ENCODE peak calls at places on chromosomes 5 and 9, in ten cellular contexts. One of them, this sample, is unnamed.

GRCh38 chr9:33466565-33467495 is 6.9 kb downstream of the NOL6 start:
- DNase-seq in NCI-H1092: peak
- DNase-seq in amygdala: no peak
- DNase-seq in body of pancreas: peak
- DNase-seq in stimulated activated CD8-positive, alpha-beta memory T cell treated with anti-CD3 and anti-CD28 coated beads, Interleukin-2, amount 100 ng/mL, for 48 hours: peak
- DNase-seq in WTC11: peak
- DNase-seq in astrocyte: no peak
- DNase-seq in NB4: peak
- DNase-seq in CD4-positive, alpha-beta T cell: peak
- DNase-seq in globus pallidus: no peak
- DNase-seq in this sample: no peak

GRCh38 chr5:98933446-98934072 is 4.8 kb upstream of the CHD1 start:
- DNase-seq in body of pancreas: peak
- DNase-seq in globus pallidus: peak
- DNase-seq in amygdala: no peak
- DNase-seq in WTC11: no peak
- DNase-seq in CD4-positive, alpha-beta T cell: no peak
- DNase-seq in stimulated activated CD8-positive, alpha-beta memory T cell treated with anti-CD3 and anti-CD28 coated beads, Interleukin-2, amount 100 ng/mL, for 48 hours: no peak
- DNase-seq in NCI-H1092: no peak
- DNase-seq in NB4: peak
- DNase-seq in astrocyte: no peak
- DNase-seq in this sample: no peak

GRCh38 chr5:83306572-83307241 is 164.8 kb upstream of the VCAN start:
- DNase-seq in body of pancreas: peak
- DNase-seq in stimulated activated CD8-positive, alpha-beta memory T cell treated with anti-CD3 and anti-CD28 coated beads, Interleukin-2, amount 100 ng/mL, for 48 hours: no peak
- DNase-seq in CD4-positive, alpha-beta T cell: no peak
- DNase-seq in globus pallidus: peak
- DNase-seq in WTC11: no peak
- DNase-seq in NB4: peak
- DNase-seq in astrocyte: peak
- DNase-seq in NCI-H1092: no peak
- DNase-seq in amygdala: no peak
- DNase-seq in this sample: no peak

GRCh38 chr9:126559296-126559695 is 54.4 kb upstream of the LMX1B start:
- DNase-seq in globus pallidus: no peak
- DNase-seq in astrocyte: no peak
- DNase-seq in amygdala: no peak
- DNase-seq in CD4-positive, alpha-beta T cell: no peak
- DNase-seq in WTC11: no peak
- DNase-seq in NB4: no peak
- DNase-seq in stimulated activated CD8-positive, alpha-beta memory T cell treated with anti-CD3 and anti-CD28 coated beads, Interleukin-2, amount 100 ng/mL, for 48 hours: no peak
- DNase-seq in body of pancreas: no peak
- DNase-seq in NCI-H1092: no peak
- DNase-seq in this sample: no peak

GRCh38 chr9:106445107-106445506 is 417.9 kb upstream of the ZNF462 start:
- DNase-seq in CD4-positive, alpha-beta T cell: no peak
- DNase-seq in NCI-H1092: no peak
- DNase-seq in astrocyte: no peak
- DNase-seq in body of pancreas: no peak
- DNase-seq in globus pallidus: no peak
- DNase-seq in WTC11: no peak
- DNase-seq in NB4: no peak
- DNase-seq in amygdala: no peak
- DNase-seq in stimulated activated CD8-positive, alpha-beta memory T cell treated with anti-CD3 and anti-CD28 coated beads, Interleukin-2, amount 100 ng/mL, for 48 hours: no peak
- DNase-seq in this sample: no peak

GRCh38 chr5:67021522-67022316 is 174.9 kb downstream of the CD180 start:
- DNase-seq in globus pallidus: no peak
- DNase-seq in body of pancreas: no peak
- DNase-seq in NCI-H1092: no peak
- DNase-seq in stimulated activated CD8-positive, alpha-beta memory T cell treated with anti-CD3 and anti-CD28 coated beads, Interleukin-2, amount 100 ng/mL, for 48 hours: no peak
- DNase-seq in amygdala: no peak
- DNase-seq in WTC11: no peak
- DNase-seq in astrocyte: peak
- DNase-seq in CD4-positive, alpha-beta T cell: no peak
- DNase-seq in NB4: no peak
- DNase-seq in this sample: no peak

GRCh38 chr5:42876375-42876844 is 64.7 kb upstream of the SELENOP start:
- DNase-seq in globus pallidus: no peak
- DNase-seq in body of pancreas: no peak
- DNase-seq in stimulated activated CD8-positive, alpha-beta memory T cell treated with anti-CD3 and anti-CD28 coated beads, Interleukin-2, amount 100 ng/mL, for 48 hours: no peak
- DNase-seq in astrocyte: no peak
- DNase-seq in amygdala: no peak
- DNase-seq in WTC11: no peak
- DNase-seq in NB4: peak
- DNase-seq in NCI-H1092: no peak
- DNase-seq in CD4-positive, alpha-beta T cell: no peak
- DNase-seq in this sample: no peak

GRCh38 chr5:78671609-78672008 is 23.0 kb upstream of the LHFPL2 start:
- DNase-seq in astrocyte: peak
- DNase-seq in body of pancreas: no peak
- DNase-seq in CD4-positive, alpha-beta T cell: no peak
- DNase-seq in NCI-H1092: no peak
- DNase-seq in WTC11: no peak
- DNase-seq in stimulated activated CD8-positive, alpha-beta memory T cell treated with anti-CD3 and anti-CD28 coated beads, Interleukin-2, amount 100 ng/mL, for 48 hours: no peak
- DNase-seq in NB4: no peak
- DNase-seq in globus pallidus: no peak
- DNase-seq in amygdala: no peak
- DNase-seq in this sample: no peak

GRCh38 chr9:37121881-37122280 is 1.5 kb downstream of the ZCCHC7 start:
- DNase-seq in astrocyte: no peak
- DNase-seq in WTC11: no peak
- DNase-seq in body of pancreas: no peak
- DNase-seq in amygdala: no peak
- DNase-seq in globus pallidus: no peak
- DNase-seq in CD4-positive, alpha-beta T cell: no peak
- DNase-seq in NCI-H1092: no peak
- DNase-seq in NB4: no peak
- DNase-seq in stimulated activated CD8-positive, alpha-beta memory T cell treated with anti-CD3 and anti-CD28 coated beads, Interleukin-2, amount 100 ng/mL, for 48 hours: no peak
- DNase-seq in this sample: no peak

GRCh38 chr5:110262754-110263153 is 463.7 kb downstream of the TMEM232 start:
- DNase-seq in astrocyte: peak
- DNase-seq in globus pallidus: no peak
- DNase-seq in NB4: no peak
- DNase-seq in NCI-H1092: no peak
- DNase-seq in WTC11: no peak
- DNase-seq in body of pancreas: peak
- DNase-seq in amygdala: no peak
- DNase-seq in CD4-positive, alpha-beta T cell: no peak
- DNase-seq in stimulated activated CD8-positive, alpha-beta memory T cell treated with anti-CD3 and anti-CD28 coated beads, Interleukin-2, amount 100 ng/mL, for 48 hours: no peak
- DNase-seq in this sample: no peak

GRCh38 chr9:70406446-70406862 is 8.0 kb downstream of the KLF9 start:
- DNase-seq in NCI-H1092: no peak
- DNase-seq in astrocyte: peak
- DNase-seq in stimulated activated CD8-positive, alpha-beta memory T cell treated with anti-CD3 and anti-CD28 coated beads, Interleukin-2, amount 100 ng/mL, for 48 hours: no peak
- DNase-seq in body of pancreas: no peak
- DNase-seq in WTC11: no peak
- DNase-seq in CD4-positive, alpha-beta T cell: no peak
- DNase-seq in NB4: peak
- DNase-seq in amygdala: peak
- DNase-seq in globus pallidus: peak
- DNase-seq in this sample: no peak

GRCh38 chr9:16832101-16832500 is 38.4 kb downstream of the BNC2 start:
- DNase-seq in stimulated activated CD8-positive, alpha-beta memory T cell treated with anti-CD3 and anti-CD28 coated beads, Interleukin-2, amount 100 ng/mL, for 48 hours: no peak
- DNase-seq in amygdala: no peak
- DNase-seq in globus pallidus: no peak
- DNase-seq in body of pancreas: no peak
- DNase-seq in WTC11: no peak
- DNase-seq in NB4: no peak
- DNase-seq in NCI-H1092: no peak
- DNase-seq in CD4-positive, alpha-beta T cell: no peak
- DNase-seq in astrocyte: no peak
- DNase-seq in this sample: no peak

GRCh38 chr9:27703591-27703990 is 130.3 kb upstream of the C9orf72 start:
- DNase-seq in WTC11: no peak
- DNase-seq in amygdala: no peak
- DNase-seq in NCI-H1092: no peak
- DNase-seq in CD4-positive, alpha-beta T cell: no peak
- DNase-seq in NB4: no peak
- DNase-seq in astrocyte: no peak
- DNase-seq in body of pancreas: no peak
- DNase-seq in globus pallidus: no peak
- DNase-seq in stimulated activated CD8-positive, alpha-beta memory T cell treated with anti-CD3 and anti-CD28 coated beads, Interleukin-2, amount 100 ng/mL, for 48 hours: no peak
- DNase-seq in this sample: no peak

GRCh38 chr5:2901096-2901495 is 149.6 kb upstream of the IRX2 start:
- DNase-seq in amygdala: no peak
- DNase-seq in WTC11: no peak
- DNase-seq in NCI-H1092: no peak
- DNase-seq in CD4-positive, alpha-beta T cell: no peak
- DNase-seq in body of pancreas: no peak
- DNase-seq in stimulated activated CD8-positive, alpha-beta memory T cell treated with anti-CD3 and anti-CD28 coated beads, Interleukin-2, amount 100 ng/mL, for 48 hours: no peak
- DNase-seq in astrocyte: no peak
- DNase-seq in globus pallidus: no peak
- DNase-seq in NB4: no peak
- DNase-seq in this sample: no peak

GRCh38 chr5:81969912-81970311 is 1.9 kb upstream of the ATG10 start:
- DNase-seq in WTC11: no peak
- DNase-seq in stimulated activated CD8-positive, alpha-beta memory T cell treated with anti-CD3 and anti-CD28 coated beads, Interleukin-2, amount 100 ng/mL, for 48 hours: no peak
- DNase-seq in amygdala: no peak
- DNase-seq in body of pancreas: no peak
- DNase-seq in CD4-positive, alpha-beta T cell: no peak
- DNase-seq in globus pallidus: no peak
- DNase-seq in NCI-H1092: no peak
- DNase-seq in astrocyte: no peak
- DNase-seq in NB4: no peak
- DNase-seq in this sample: no peak

GRCh38 chr5:119269061-119269579 is 86.7 kb upstream of the TNFAIP8 start:
- DNase-seq in amygdala: no peak
- DNase-seq in WTC11: peak
- DNase-seq in globus pallidus: peak
- DNase-seq in NCI-H1092: no peak
- DNase-seq in CD4-positive, alpha-beta T cell: no peak
- DNase-seq in stimulated activated CD8-positive, alpha-beta memory T cell treated with anti-CD3 and anti-CD28 coated beads, Interleukin-2, amount 100 ng/mL, for 48 hours: no peak
- DNase-seq in body of pancreas: peak
- DNase-seq in astrocyte: peak
- DNase-seq in NB4: peak
- DNase-seq in this sample: peak

GRCh38 chr5:25544652-25545249 is 900.0 kb upstream of the CDH10 start:
- DNase-seq in WTC11: peak
- DNase-seq in NCI-H1092: peak
- DNase-seq in stimulated activated CD8-positive, alpha-beta memory T cell treated with anti-CD3 and anti-CD28 coated beads, Interleukin-2, amount 100 ng/mL, for 48 hours: no peak
- DNase-seq in CD4-positive, alpha-beta T cell: no peak
- DNase-seq in amygdala: no peak
- DNase-seq in NB4: peak
- DNase-seq in body of pancreas: peak
- DNase-seq in astrocyte: no peak
- DNase-seq in globus pallidus: peak
- DNase-seq in this sample: peak

GRCh38 chr5:13574634-13575033 is 369.9 kb downstream of the DNAH5 start:
- DNase-seq in globus pallidus: no peak
- DNase-seq in amygdala: no peak
- DNase-seq in NCI-H1092: no peak
- DNase-seq in astrocyte: peak
- DNase-seq in stimulated activated CD8-positive, alpha-beta memory T cell treated with anti-CD3 and anti-CD28 coated beads, Interleukin-2, amount 100 ng/mL, for 48 hours: no peak
- DNase-seq in body of pancreas: no peak
- DNase-seq in CD4-positive, alpha-beta T cell: no peak
- DNase-seq in NB4: no peak
- DNase-seq in WTC11: no peak
- DNase-seq in this sample: no peak

GRCh38 chr5:142474426-142474825 is 149.6 kb upstream of the SPRY4 start:
- DNase-seq in astrocyte: no peak
- DNase-seq in amygdala: no peak
- DNase-seq in stimulated activated CD8-positive, alpha-beta memory T cell treated with anti-CD3 and anti-CD28 coated beads, Interleukin-2, amount 100 ng/mL, for 48 hours: no peak
- DNase-seq in NCI-H1092: no peak
- DNase-seq in body of pancreas: no peak
- DNase-seq in CD4-positive, alpha-beta T cell: no peak
- DNase-seq in WTC11: no peak
- DNase-seq in NB4: no peak
- DNase-seq in globus pallidus: no peak
- DNase-seq in this sample: no peak

GRCh38 chr5:1751864-1752822 is 47.5 kb downstream of the MRPL36 start:
- DNase-seq in astrocyte: no peak
- DNase-seq in body of pancreas: no peak
- DNase-seq in stimulated activated CD8-positive, alpha-beta memory T cell treated with anti-CD3 and anti-CD28 coated beads, Interleukin-2, amount 100 ng/mL, for 48 hours: no peak
- DNase-seq in amygdala: no peak
- DNase-seq in WTC11: no peak
- DNase-seq in NB4: no peak
- DNase-seq in CD4-positive, alpha-beta T cell: no peak
- DNase-seq in NCI-H1092: no peak
- DNase-seq in globus pallidus: no peak
- DNase-seq in this sample: no peak

GRCh38 chr9:94096819-94097577 is 12.7 kb downstream of the PTPDC1 start:
- DNase-seq in amygdala: no peak
- DNase-seq in NCI-H1092: no peak
- DNase-seq in body of pancreas: no peak
- DNase-seq in NB4: no peak
- DNase-seq in stimulated activated CD8-positive, alpha-beta memory T cell treated with anti-CD3 and anti-CD28 coated beads, Interleukin-2, amount 100 ng/mL, for 48 hours: no peak
- DNase-seq in WTC11: no peak
- DNase-seq in globus pallidus: no peak
- DNase-seq in astrocyte: peak
- DNase-seq in CD4-positive, alpha-beta T cell: no peak
- DNase-seq in this sample: no peak

GRCh38 chr9:125494555-125494920 is 212.5 kb downstream of the MAPKAP1 start:
- DNase-seq in CD4-positive, alpha-beta T cell: no peak
- DNase-seq in WTC11: no peak
- DNase-seq in astrocyte: no peak
- DNase-seq in NB4: no peak
- DNase-seq in amygdala: no peak
- DNase-seq in body of pancreas: no peak
- DNase-seq in globus pallidus: no peak
- DNase-seq in NCI-H1092: no peak
- DNase-seq in stimulated activated CD8-positive, alpha-beta memory T cell treated with anti-CD3 and anti-CD28 coated beads, Interleukin-2, amount 100 ng/mL, for 48 hours: no peak
- DNase-seq in this sample: no peak

GRCh38 chr9:100690438-100690837 is 112.6 kb downstream of the CAVIN4 start:
- DNase-seq in astrocyte: no peak
- DNase-seq in CD4-positive, alpha-beta T cell: no peak
- DNase-seq in WTC11: no peak
- DNase-seq in amygdala: no peak
- DNase-seq in stimulated activated CD8-positive, alpha-beta memory T cell treated with anti-CD3 and anti-CD28 coated beads, Interleukin-2, amount 100 ng/mL, for 48 hours: no peak
- DNase-seq in NB4: no peak
- DNase-seq in body of pancreas: no peak
- DNase-seq in NCI-H1092: no peak
- DNase-seq in globus pallidus: no peak
- DNase-seq in this sample: no peak

GRCh38 chr9:1604942-1605560 is 410.1 kb upstream of the SMARCA2 start:
- DNase-seq in NCI-H1092: no peak
- DNase-seq in amygdala: no peak
- DNase-seq in WTC11: no peak
- DNase-seq in astrocyte: no peak
- DNase-seq in CD4-positive, alpha-beta T cell: no peak
- DNase-seq in stimulated activated CD8-positive, alpha-beta memory T cell treated with anti-CD3 and anti-CD28 coated beads, Interleukin-2, amount 100 ng/mL, for 48 hours: no peak
- DNase-seq in NB4: peak
- DNase-seq in body of pancreas: no peak
- DNase-seq in globus pallidus: no peak
- DNase-seq in this sample: no peak

GRCh38 chr5:177542816-177543472 is 11.4 kb downstream of the FAM193B start:
- DNase-seq in CD4-positive, alpha-beta T cell: no peak
- DNase-seq in globus pallidus: no peak
- DNase-seq in amygdala: no peak
- DNase-seq in WTC11: no peak
- DNase-seq in body of pancreas: no peak
- DNase-seq in stimulated activated CD8-positive, alpha-beta memory T cell treated with anti-CD3 and anti-CD28 coated beads, Interleukin-2, amount 100 ng/mL, for 48 hours: no peak
- DNase-seq in NB4: no peak
- DNase-seq in NCI-H1092: no peak
- DNase-seq in astrocyte: no peak
- DNase-seq in this sample: no peak

GRCh38 chr9:96256800-96257199 is 45.2 kb downstream of the HSD17B3 start:
- DNase-seq in globus pallidus: no peak
- DNase-seq in astrocyte: peak
- DNase-seq in body of pancreas: no peak
- DNase-seq in amygdala: no peak
- DNase-seq in WTC11: peak
- DNase-seq in NCI-H1092: no peak
- DNase-seq in CD4-positive, alpha-beta T cell: no peak
- DNase-seq in stimulated activated CD8-positive, alpha-beta memory T cell treated with anti-CD3 and anti-CD28 coated beads, Interleukin-2, amount 100 ng/mL, for 48 hours: no peak
- DNase-seq in NB4: peak
- DNase-seq in this sample: no peak

GRCh38 chr5:171700331-171700935 is 85.2 kb upstream of the SMIM23 start:
- DNase-seq in body of pancreas: no peak
- DNase-seq in NB4: no peak
- DNase-seq in globus pallidus: no peak
- DNase-seq in NCI-H1092: no peak
- DNase-seq in amygdala: no peak
- DNase-seq in WTC11: no peak
- DNase-seq in stimulated activated CD8-positive, alpha-beta memory T cell treated with anti-CD3 and anti-CD28 coated beads, Interleukin-2, amount 100 ng/mL, for 48 hours: no peak
- DNase-seq in astrocyte: no peak
- DNase-seq in CD4-positive, alpha-beta T cell: no peak
- DNase-seq in this sample: no peak

GRCh38 chr9:12798066-12798770 is 23.4 kb downstream of the LURAP1L start:
- DNase-seq in body of pancreas: no peak
- DNase-seq in stimulated activated CD8-positive, alpha-beta memory T cell treated with anti-CD3 and anti-CD28 coated beads, Interleukin-2, amount 100 ng/mL, for 48 hours: no peak
- DNase-seq in WTC11: no peak
- DNase-seq in globus pallidus: no peak
- DNase-seq in NB4: no peak
- DNase-seq in NCI-H1092: no peak
- DNase-seq in astrocyte: no peak
- DNase-seq in CD4-positive, alpha-beta T cell: no peak
- DNase-seq in amygdala: no peak
- DNase-seq in this sample: no peak

This sample was measured in LNCaP clone FGC.